ENCODE peak calls at places on chromosomes 3 and 15, in nine cellular contexts. X is nephron progenitor cell; H is neuronal stem cell; L is lung microvascular endothelial cell; O is COR-L47; N is stimulated activated CD4-positive, alpha-beta T cell treated with anti-CD3 and anti-CD28 coated beads, Interleukin-1b, Interleukin-23, amount 100 ng/mL, for 48 hours; K is NCI-H774; P is psoas muscle; G is HTR-8/SVneo. T is an unnamed sample.
A peak's percentile ranks its signal among the peaks of the same experiment; 100 is the strongest.

GRCh38 chr3:173819368-173819767 is 421.8 kb downstream of the NLGN1 start:
- DNase-seq in X (no peak), H (no peak), L (no peak), O (no peak), N (no peak), K (no peak), P (no peak), G (no peak), T (no peak)

GRCh38 chr3:65004795-65005295 is 317.0 kb upstream of the ADAMTS9 start:
- DNase-seq in X (no peak), H (no peak), L (no peak), O (no peak), N (no peak), K (no peak), P (no peak), G (no peak), T (no peak)

GRCh38 chr3:111596328-111596727 is 1.2 kb upstream of the ZBED2 start:
- DNase-seq in X (no peak), H (no peak), L (no peak), O (no peak), N (no peak), K (no peak), P (no peak), G (no peak), T (no peak)

GRCh38 chr3:118960876-118961275 is 73.8 kb downstream of the IGSF11 start:
- DNase-seq in X (no peak), H (no peak), L (no peak), O (no peak), N (no peak), K (no peak), P (no peak), G (no peak), T (no peak)

GRCh38 chr3:112793311-112794081 is 53.2 kb downstream of the CD200R1L start:
- DNase-seq in X (no peak), H (no peak), L (no peak), O (peak; percentile 65), N (no peak), K (no peak), P (no peak), G (no peak), T (no peak)

GRCh38 chr15:99305761-99306505 is 54.7 kb downstream of the LRRC28 start:
- DNase-seq in X (peak; percentile 18), H (peak; percentile 17), L (peak; percentile 61), O (peak; percentile 47), N (no peak), K (peak; percentile 22), P (peak; percentile 93), G (peak; percentile 53), T (peak; percentile 53)

GRCh38 chr3:141486735-141487418 is at the start of gene RASA2:
- DNase-seq in X (peak; percentile 76), H (peak; percentile 81), L (peak; percentile 75), O (peak; percentile 91), N (peak; percentile 65), K (peak; percentile 74), P (peak; percentile 81), G (peak; percentile 77), T (peak; percentile 72)

GRCh38 chr3:50275160-50275995 is 3.5 kb upstream of the LSMEM2 start:
- DNase-seq in X (peak; percentile 77), H (no peak), L (no peak), O (no peak), N (no peak), K (no peak), P (no peak), G (no peak), T (peak; percentile 17)

GRCh38 chr3:18349197-18349798 is 75.8 kb downstream of the SATB1 start:
- DNase-seq in X (no peak), H (no peak), L (no peak), O (no peak), N (no peak), K (no peak), P (no peak), G (no peak), T (no peak)

GRCh38 chr15:83446904-83447708 is at the start of gene SH3GL3:
- DNase-seq in X (peak; percentile 91), H (peak; percentile 82), L (peak; percentile 85), O (peak; percentile 50), N (peak; percentile 70), K (peak; percentile 38), P (peak; percentile 84), G (peak; percentile 61), T (peak; percentile 77)

GRCh38 chr3:155233213-155233612 is 60.3 kb downstream of the STRIT1 start:
- DNase-seq in X (no peak), H (no peak), L (peak; percentile 66), O (peak; percentile 45), N (no peak), K (peak; percentile 42), P (peak; percentile 80), G (peak; percentile 36), T (no peak)

GRCh38 chr3:170753421-170754344 is 116.3 kb downstream of the RPL22L1 start:
- DNase-seq in X (no peak), H (no peak), L (peak; percentile 56), O (no peak), N (no peak), K (no peak), P (no peak), G (no peak), T (no peak)

GRCh38 chr3:15339786-15340215 is 7.4 kb upstream of the SH3BP5 start:
- DNase-seq in X (no peak), H (no peak), L (peak; percentile 89), O (no peak), N (no peak), K (no peak), P (no peak), G (peak; percentile 46), T (no peak)

GRCh38 chr3:23170306-23170705 is 32.8 kb upstream of the UBE2E2 start:
- DNase-seq in X (no peak), H (no peak), L (peak; percentile 60), O (no peak), N (no peak), K (no peak), P (no peak), G (no peak), T (no peak)

GRCh38 chr3:119794971-119795612 is 13.2 kb downstream of the NR1I2 start:
- DNase-seq in X (peak; percentile 12), H (peak; percentile 64), L (no peak), O (no peak), N (no peak), K (no peak), P (no peak), G (peak; percentile 55), T (no peak)

GRCh38 chr15:60077581-60078359 is 73.7 kb downstream of the FOXB1 start:
- DNase-seq in X (no peak), H (no peak), L (no peak), O (no peak), N (peak; percentile 54), K (no peak), P (no peak), G (no peak), T (no peak)

GRCh38 chr15:75347222-75348033 is 589 bp downstream of the NEIL1 start:
- DNase-seq in X (peak; percentile 67), H (no peak), L (peak; percentile 22), O (peak; percentile 12), N (peak; percentile 49), K (no peak), P (peak; percentile 86), G (peak; percentile 49), T (peak; percentile 75)

GRCh38 chr3:186058225-186058624 is 50.7 kb downstream of the ETV5 start:
- DNase-seq in X (no peak), H (no peak), L (no peak), O (no peak), N (no peak), K (no peak), P (no peak), G (no peak), T (no peak)

GRCh38 chr3:47932431-47932830 is 83.8 kb downstream of the MAP4 start:
- DNase-seq in X (no peak), H (no peak), L (no peak), O (no peak), N (no peak), K (no peak), P (no peak), G (no peak), T (no peak)

GRCh38 chr3:67657192-67657591 is 2.8 kb upstream of the SUCLG2 start:
- DNase-seq in X (no peak), H (no peak), L (no peak), O (no peak), N (no peak), K (no peak), P (no peak), G (no peak), T (no peak)

GRCh38 chr3:13584901-13585300 is 36.0 kb downstream of the FBLN2 start:
- DNase-seq in X (no peak), H (no peak), L (no peak), O (no peak), N (no peak), K (no peak), P (no peak), G (no peak), T (no peak)

GRCh38 chr3:159635047-159635641 is 353.5 kb upstream of the IL12A start:
- DNase-seq in X (no peak), H (no peak), L (no peak), O (no peak), N (no peak), K (no peak), P (no peak), G (no peak), T (no peak)

GRCh38 chr3:62562596-62562995 is 189.2 kb upstream of the FEZF2 start:
- DNase-seq in X (no peak), H (no peak), L (no peak), O (no peak), N (no peak), K (no peak), P (no peak), G (no peak), T (no peak)

GRCh38 chr3:41369838-41370237 is 170.5 kb downstream of the CTNNB1 start:
- DNase-seq in X (no peak), H (no peak), L (no peak), O (no peak), N (no peak), K (peak; percentile 37), P (no peak), G (no peak), T (no peak)

GRCh38 chr3:46922426-46922825 is 44.9 kb downstream of the PTH1R start:
- DNase-seq in X (no peak), H (no peak), L (no peak), O (no peak), N (no peak), K (no peak), P (peak; percentile 34), G (no peak), T (no peak)

GRCh38 chr3:2597615-2598014 is 498.9 kb downstream of the CNTN4 start:
- DNase-seq in X (no peak), H (no peak), L (no peak), O (no peak), N (no peak), K (no peak), P (no peak), G (no peak), T (no peak)

GRCh38 chr3:196684548-196685407 is 27.3 kb downstream of the CEP19 start:
- DNase-seq in X (peak; percentile 66), H (peak; percentile 56), L (peak; percentile 48), O (peak; percentile 68), N (peak; percentile 66), K (peak; percentile 76), P (no peak), G (peak; percentile 65), T (peak; percentile 74)

GRCh38 chr3:158683216-158683975 is 10.9 kb upstream of the LXN start:
- DNase-seq in X (no peak), H (no peak), L (peak; percentile 19), O (no peak), N (no peak), K (no peak), P (no peak), G (no peak), T (no peak)

GRCh38 chr3:57778499-57778898 is 22.4 kb downstream of the SLMAP start:
- DNase-seq in X (no peak), H (no peak), L (no peak), O (no peak), N (no peak), K (no peak), P (no peak), G (no peak), T (no peak)